ENCODE peak calls at places on chromosomes 2 and 18, in five cellular contexts. Y is MM.1S, S is mesenchymal stem cell, G is K562, W is mammary epithelial cell. P is an unnamed sample.

GRCh38 chr2:149040451-149040850 is 2.0 kb downstream of the LYPD6B start:
- DNase-seq in G (peak), Y (peak), S (no peak), W (peak), P (no peak)

GRCh38 chr2:136005462-136006205 is 20.2 kb upstream of the DARS1 start:
- DNase-seq in G (no peak), Y (peak), S (peak), W (no peak), P (no peak)

GRCh38 chr2:128475427-128476211 is 157.0 kb upstream of the HS6ST1 start:
- DNase-seq in S (no peak), W (no peak), G (no peak), Y (no peak), P (no peak)

GRCh38 chr2:218398437-218399390 is 954 bp upstream of the CTDSP1 start:
- DNase-seq in G (peak), W (peak), S (peak), Y (no peak), P (peak)

GRCh38 chr2:28716265-28716865 is 35.3 kb upstream of the PPP1CB start:
- DNase-seq in W (peak), S (peak), Y (no peak), G (no peak), P (peak)

GRCh38 chr18:53426656-53427055 is 797.8 kb downstream of the MBD2 start:
- DNase-seq in S (no peak), G (no peak), W (no peak), Y (no peak), P (no peak)

GRCh38 chr2:238513346-238513745 is 86.6 kb downstream of the ASB1 start:
- DNase-seq in G (peak), W (peak), S (peak), Y (peak), P (peak)

GRCh38 chr2:54708584-54709340 is 14.7 kb upstream of the EML6 start:
- DNase-seq in Y (no peak), G (no peak), S (peak), W (no peak), P (peak)

GRCh38 chr2:222518570-222519381 is 94.4 kb downstream of the SGPP2 start:
- DNase-seq in Y (no peak), S (no peak), G (no peak), W (peak), P (peak)

GRCh38 chr2:144166743-144167142 is 353.2 kb downstream of the ZEB2 start:
- DNase-seq in Y (no peak), W (no peak), G (no peak), S (no peak), P (no peak)

GRCh38 chr18:70190529-70190928 is 15.0 kb downstream of the RTTN start:
- DNase-seq in G (no peak), W (no peak), Y (no peak), S (peak), P (no peak)

GRCh38 chr2:98598781-98599428 is 9.4 kb downstream of the COA5 start:
- DNase-seq in G (no peak), S (peak), W (peak), Y (no peak), P (peak)

GRCh38 chr18:62576277-62576676 is 53.5 kb downstream of the ZCCHC2 start:
- DNase-seq in S (no peak), W (no peak), G (no peak), Y (no peak), P (no peak)

GRCh38 chr2:9772035-9772998 is 71.0 kb upstream of the TAF1B start:
- DNase-seq in S (no peak), W (no peak), G (no peak), Y (no peak), P (no peak)

GRCh38 chr2:9773905-9774239 is 69.4 kb upstream of the TAF1B start:
- DNase-seq in W (no peak), G (no peak), S (no peak), Y (no peak), P (no peak)

GRCh38 chr2:9774266-9774665 is 69.0 kb upstream of the TAF1B start:
- DNase-seq in G (no peak), Y (no peak), S (no peak), W (no peak), P (no peak)

GRCh38 chr2:9771481-9772017 is 71.7 kb upstream of the TAF1B start:
- DNase-seq in G (no peak), S (peak), W (peak), Y (no peak), P (peak)

DNA sequence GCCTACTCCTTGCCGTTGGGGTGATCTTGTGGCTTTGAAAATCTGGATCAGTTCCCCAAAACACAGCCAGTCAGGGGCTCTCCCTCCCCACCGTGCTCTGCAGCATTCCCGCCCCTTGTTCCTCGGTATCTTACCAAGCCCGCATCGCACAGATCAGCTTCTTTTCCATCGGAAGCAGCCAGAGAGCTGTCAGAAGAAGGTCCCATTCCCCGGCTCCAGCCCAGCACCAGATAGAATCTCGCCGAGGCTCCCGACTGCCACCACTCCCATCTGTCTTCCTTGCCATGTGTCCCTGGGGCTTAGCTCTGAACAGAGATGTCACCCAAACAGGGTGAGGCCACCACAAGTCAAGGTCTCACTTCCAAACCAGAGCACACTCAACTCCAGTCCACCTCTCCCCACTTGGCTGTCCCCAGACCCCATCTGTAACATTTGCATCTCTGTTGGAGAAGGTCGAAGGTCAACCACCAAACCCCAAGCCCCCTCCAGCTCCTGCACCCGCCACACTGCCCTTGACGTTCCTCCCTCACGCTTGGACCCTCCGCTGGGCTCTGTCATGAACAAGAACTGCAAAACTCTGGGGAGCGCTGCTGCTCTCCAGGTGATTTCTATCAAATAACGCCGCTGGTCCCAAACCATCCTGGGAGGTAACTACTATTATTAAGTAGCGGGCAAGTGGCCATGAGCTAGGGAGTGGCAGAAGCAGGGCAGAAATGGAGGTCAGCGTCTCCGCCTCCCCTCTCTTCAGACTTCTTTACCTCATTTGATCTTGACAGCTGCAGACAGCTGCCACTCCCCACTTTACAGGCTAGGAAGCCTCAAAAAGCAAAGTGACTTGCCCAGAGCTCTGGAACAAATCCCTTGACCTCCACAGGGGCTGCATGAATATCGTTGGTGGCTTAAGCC is 70.0 kb upstream of the TAF1B start:
- DNase-seq in G (no peak), W (no peak), Y (no peak), S (no peak), P (no peak)
- H3K4me2 ChIP-seq in G (peak), W (no peak), Y (no peak), S (no peak), P (no peak)

GRCh38 chr2:88748005-88748404 is 56.5 kb downstream of the RPIA start:
- DNase-seq in Y (no peak), W (no peak), G (no peak), S (no peak), P (no peak)

GRCh38 chr2:88751770-88752169 is 60.3 kb downstream of the RPIA start:
- DNase-seq in Y (peak), S (no peak), G (no peak), W (no peak), P (no peak)

DNA sequence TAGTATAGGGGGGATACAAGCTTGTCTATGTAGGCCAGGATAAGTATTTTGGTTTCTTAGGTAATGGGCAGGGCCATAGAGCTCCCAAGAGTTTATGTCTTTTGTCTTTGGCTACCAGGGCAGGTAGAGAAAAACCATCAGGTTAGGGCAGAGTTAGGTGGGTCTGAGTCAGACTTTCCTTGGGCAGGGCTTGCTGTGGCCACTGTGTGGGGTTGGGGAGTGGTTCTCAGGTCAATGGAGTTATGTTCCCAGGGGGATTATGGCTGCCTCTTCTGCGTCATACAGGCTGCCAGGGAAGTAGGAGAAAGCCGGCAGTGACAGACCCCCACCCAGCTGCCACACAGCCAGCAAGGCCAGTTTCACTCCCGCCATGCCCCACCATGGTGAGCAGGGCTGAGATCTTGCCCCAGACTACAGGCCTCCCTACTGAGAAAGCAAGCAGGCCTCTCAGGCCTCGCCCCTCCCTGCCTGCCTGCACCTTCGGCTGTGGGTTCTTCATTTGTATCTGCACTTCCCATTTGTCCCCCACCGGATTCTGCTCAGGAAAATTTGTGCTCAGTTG is 55.5 kb downstream of the RPIA start:
- DNase-seq in Y (no peak), W (no peak), S (no peak), G (no peak), P (no peak)
- H3K4me2 ChIP-seq in Y (no peak), W (no peak), S (no peak), G (no peak), P (no peak)

GRCh38 chr2:51813245-51813644 is 781.3 kb upstream of the NRXN1 start:
- DNase-seq in W (peak), S (peak), Y (no peak), G (no peak), P (peak)
- H3K4me2 ChIP-seq in W (no peak), S (no peak), Y (no peak), G (no peak), P (peak)

DNA sequence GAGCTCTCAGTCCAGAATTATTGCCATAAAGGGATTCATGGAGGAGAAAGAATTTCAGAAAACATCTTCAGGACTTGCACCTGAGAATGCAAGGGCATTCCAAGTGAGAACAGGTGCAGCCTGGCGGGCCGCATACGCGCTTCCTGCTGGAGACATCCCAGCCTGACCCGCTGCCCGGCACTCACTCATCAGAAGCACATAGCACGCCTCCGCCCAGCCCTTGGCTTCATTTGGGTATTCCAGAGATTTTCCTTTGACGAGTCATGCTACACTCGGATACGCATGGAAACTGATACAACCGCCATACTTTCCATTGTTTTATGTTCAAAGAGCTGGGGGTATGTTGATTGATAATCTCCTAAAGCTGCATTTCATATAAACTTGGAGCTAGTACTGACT is 228.0 kb upstream of the ID2 start:
- DNase-seq in S (no peak), Y (no peak), W (no peak), G (no peak), P (peak)
- H3K4me2 ChIP-seq in S (no peak), Y (no peak), W (no peak), G (no peak), P (peak)

GRCh38 chr2:105776560-105776928 is 31.8 kb downstream of the NCK2 start:
- DNase-seq in W (no peak), Y (peak), G (no peak), S (no peak), P (no peak)
- H3K4me2 ChIP-seq in W (no peak), Y (peak), G (no peak), S (no peak), P (no peak)

DNA sequence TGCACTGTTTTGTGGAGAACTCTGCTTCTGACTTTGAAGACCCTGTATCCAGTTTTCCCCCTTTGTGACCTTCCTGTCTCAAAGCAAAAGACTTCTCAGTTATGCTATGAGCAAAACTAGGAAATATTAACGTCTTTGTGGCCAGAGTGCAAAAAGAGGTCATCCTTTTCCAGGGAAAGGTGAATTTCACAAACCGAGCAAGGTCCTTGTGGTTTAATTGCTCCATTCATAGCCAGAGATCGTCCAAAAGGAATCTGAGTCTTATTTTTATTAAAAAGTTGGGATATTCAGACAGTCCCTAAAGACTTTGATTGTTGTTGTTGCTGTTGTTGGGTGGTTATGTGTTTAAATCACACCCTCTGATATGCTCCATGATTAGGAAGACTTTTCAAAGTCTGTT is 77.4 kb downstream of the NAB1 start:
- DNase-seq in Y (no peak), G (no peak), W (no peak), S (no peak), P (peak)
- H3K4me2 ChIP-seq in Y (no peak), G (no peak), W (no peak), S (no peak), P (no peak)

GRCh38 chr2:192035731-192036442 is 158.8 kb downstream of the TMEFF2 start:
- DNase-seq in Y (no peak), G (no peak), W (no peak), S (peak), P (peak)
- H3K4me2 ChIP-seq in Y (no peak), G (no peak), W (peak), S (no peak), P (peak)

DNA sequence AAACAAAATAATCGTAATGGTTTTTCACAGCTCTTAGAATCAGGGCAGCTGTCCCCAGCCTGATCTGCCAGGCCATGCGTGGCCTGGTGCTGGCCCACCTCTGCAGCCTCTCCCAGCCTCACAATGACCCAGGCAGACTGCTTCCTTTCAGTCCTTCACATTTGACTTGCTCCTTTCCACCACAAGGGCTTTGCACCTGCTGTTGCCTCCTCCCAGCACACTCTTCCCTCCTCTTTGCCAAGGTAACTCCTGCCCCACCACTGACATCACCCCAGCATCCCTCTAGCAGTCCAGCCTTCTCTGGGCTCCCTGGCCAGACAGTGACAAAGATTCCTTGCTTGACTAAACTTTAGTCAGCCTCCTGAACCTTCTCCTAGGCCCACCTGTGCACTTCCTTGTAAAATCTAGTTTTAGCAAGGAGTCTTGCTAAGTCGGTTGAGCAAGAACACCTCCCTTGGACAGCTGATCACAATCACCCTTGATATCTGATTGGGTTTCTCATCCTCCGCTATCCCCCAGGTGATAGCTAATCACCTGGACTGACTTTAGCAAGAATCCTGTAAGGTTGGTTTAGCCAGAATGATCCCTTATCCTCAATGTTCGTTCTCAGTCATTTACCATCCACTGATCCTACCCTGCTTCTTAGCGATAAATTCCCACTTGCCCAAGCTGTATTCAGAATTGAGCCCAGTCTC is 16.2 kb upstream of the RAB11FIP5 start:
- DNase-seq in G (no peak), W (no peak), S (no peak), Y (no peak), P (no peak)
- H3K4me2 ChIP-seq in G (no peak), W (no peak), S (no peak), Y (no peak), P (no peak)

P was measured in fibroblast of lung.